ENCODE peak calls at places on chromosomes 4 and X, in nine cellular contexts. R is astrocyte of the spinal cord, G is neural crest cell, J is stomach, X is brain microvascular endothelial cell, A is heart left ventricle, O is GM13977, S is lower leg skin, Q is RWPE1. N is an unnamed sample.
A peak's percentile ranks its signal among the peaks of the same experiment; 100 is the strongest.

GRCh38 chr4:5639556-5639955 is 68.8 kb downstream of the EVC2 start:
- DNase-seq in O (no peak), A (no peak), Q (no peak), S (no peak), X (no peak), R (no peak), J (no peak), G (no peak), N (no peak)

GRCh38 chr4:184318852-184319251 is 101.2 kb upstream of the ENPP6 start:
- DNase-seq in R (no peak), O (no peak), S (no peak), A (no peak), J (no peak), Q (no peak), G (no peak), X (no peak), N (no peak)

GRCh38 chrX:85379174-85379907 is at the start of gene POF1B:
- DNase-seq in J (peak; percentile 73), R (no peak), G (no peak), Q (peak; percentile 20), S (peak; percentile 27), O (no peak), X (no peak), A (peak; percentile 4), N (no peak)

GRCh38 chr4:55732864-55733263 is 86.7 kb upstream of the EXOC1L start:
- DNase-seq in G (no peak), S (no peak), J (no peak), O (no peak), A (no peak), R (no peak), Q (no peak), X (no peak), N (no peak)

GRCh38 chr4:105990933-105991332 is 95.7 kb downstream of the NPNT start:
- DNase-seq in R (peak; percentile 91), O (no peak), S (peak; percentile 33), X (peak; percentile 65), J (peak; percentile 43), Q (peak; percentile 87), A (peak; percentile 87), G (no peak), N (peak; percentile 42)

GRCh38 chr4:184812651-184813181 is 13.1 kb downstream of the ACSL1 start:
- DNase-seq in S (no peak), G (no peak), X (peak; percentile 50), O (no peak), R (peak; percentile 60), Q (peak; percentile 38), J (no peak), A (no peak), N (no peak)

GRCh38 chr4:105963461-105964400 is 68.5 kb downstream of the NPNT start:
- DNase-seq in X (no peak), A (no peak), S (no peak), R (no peak), Q (peak; percentile 74), O (no peak), G (no peak), J (no peak), N (no peak)

GRCh38 chr4:56817840-56818491 is 3.5 kb downstream of the SPINK2 start:
- DNase-seq in X (no peak), R (no peak), G (no peak), Q (no peak), J (no peak), O (peak; percentile 78), S (no peak), A (no peak), N (no peak)

GRCh38 chrX:9188117-9188516 is 154.2 kb upstream of the FAM9B start:
- DNase-seq in X (no peak), R (no peak), O (no peak), G (no peak), Q (no peak), J (no peak), A (no peak), S (no peak), N (no peak)

GRCh38 chr4:48963042-48963679 is 22.9 kb upstream of the CWH43 start:
- DNase-seq in X (peak; percentile 82), G (peak; percentile 82), Q (peak; percentile 66), S (peak; percentile 51), R (peak; percentile 90), J (peak; percentile 74), O (peak; percentile 47), A (peak; percentile 70), N (no peak)

GRCh38 chr4:165842684-165843083 is 30.4 kb upstream of the TLL1 start:
- DNase-seq in X (no peak), S (no peak), A (no peak), R (no peak), G (no peak), J (no peak), Q (no peak), O (no peak), N (no peak)

GRCh38 chrX:134542485-134542884 is 82.5 kb downstream of the HPRT1 start:
- DNase-seq in A (peak; percentile 33), X (no peak), O (no peak), S (no peak), Q (peak; percentile 51), R (peak; percentile 71), J (no peak), G (no peak), N (no peak)

GRCh38 chrX:110301194-110301593 is 16.7 kb downstream of the AMMECR1 start:
- DNase-seq in S (no peak), R (no peak), G (no peak), X (no peak), J (no peak), Q (no peak), A (no peak), O (no peak), N (no peak)

GRCh38 chrX:18643243-18643642 is 28.7 kb downstream of the RS1 start:
- DNase-seq in A (no peak), Q (no peak), G (no peak), X (no peak), J (no peak), S (no peak), R (no peak), O (no peak), N (no peak)

DNA sequence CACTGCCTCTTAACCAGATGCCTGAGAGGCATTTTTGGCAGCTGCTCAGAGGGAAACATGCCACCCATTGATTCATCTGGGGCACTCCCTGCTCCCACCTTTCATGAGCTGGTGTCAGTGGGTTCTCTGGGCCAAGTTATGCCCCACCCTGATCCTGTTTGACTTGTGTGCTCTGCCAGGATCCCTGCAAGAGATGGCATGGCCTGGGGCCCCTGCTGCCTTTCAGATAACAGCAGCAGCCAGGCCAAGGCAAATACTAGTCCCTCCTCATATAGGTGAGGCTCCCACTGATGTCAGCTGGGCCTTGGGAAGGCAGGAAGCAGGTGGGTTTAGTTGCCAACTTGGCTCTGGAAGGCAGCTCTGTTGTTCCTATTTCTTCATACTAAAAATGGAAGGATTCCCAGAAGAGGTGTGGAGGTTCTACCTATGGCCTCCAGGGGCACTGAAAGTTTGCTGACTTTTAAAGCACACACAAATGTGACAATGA is 192.9 kb upstream of the RBPJ start:
- DNase-seq in S (peak; percentile 79), G (no peak), A (no peak), J (peak; percentile 76), R (no peak), O (no peak), X (no peak), Q (peak; percentile 86), N (no peak)
- TF ChIP-seq CTCF in S (no peak), G (no peak), A (no peak), J (no peak), R (no peak), O (no peak), X (peak; percentile 14), Q (peak; percentile 74), N (no peak)

DNA sequence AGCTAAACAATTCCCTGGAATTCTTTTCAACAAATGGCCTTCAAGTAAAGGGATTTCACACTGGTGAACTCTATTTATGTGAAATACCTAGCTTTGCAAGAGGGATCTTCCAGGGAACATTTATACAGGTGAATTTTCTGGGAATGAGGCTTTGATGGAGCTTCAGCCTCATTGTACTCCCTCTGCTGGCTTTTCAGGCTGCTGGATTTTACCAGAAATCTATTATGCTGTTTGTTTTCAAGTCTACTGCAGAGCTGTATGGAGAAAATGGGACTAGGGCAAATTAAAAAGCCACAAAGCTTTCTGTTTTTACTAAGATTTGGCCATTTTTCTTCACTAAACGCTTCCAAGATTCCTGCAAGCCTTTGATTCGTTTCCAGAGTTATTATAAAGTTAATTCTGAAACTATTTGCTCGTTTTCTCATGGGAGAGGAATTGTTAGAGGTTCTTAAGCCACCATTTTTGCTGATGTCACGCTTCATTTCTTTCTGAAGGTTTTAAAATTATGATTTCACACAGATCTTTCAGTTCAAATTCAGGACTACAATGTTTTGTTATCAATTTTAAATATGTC is 31.6 kb downstream of the KDM6A start:
- DNase-seq in Q (no peak), S (no peak), G (no peak), O (no peak), X (no peak), R (no peak), J (no peak), A (no peak), N (no peak)
- TF ChIP-seq CTCF in Q (no peak), S (no peak), G (no peak), O (no peak), X (peak; percentile 54), R (peak; percentile 36), J (no peak), A (no peak), N (no peak)

DNA sequence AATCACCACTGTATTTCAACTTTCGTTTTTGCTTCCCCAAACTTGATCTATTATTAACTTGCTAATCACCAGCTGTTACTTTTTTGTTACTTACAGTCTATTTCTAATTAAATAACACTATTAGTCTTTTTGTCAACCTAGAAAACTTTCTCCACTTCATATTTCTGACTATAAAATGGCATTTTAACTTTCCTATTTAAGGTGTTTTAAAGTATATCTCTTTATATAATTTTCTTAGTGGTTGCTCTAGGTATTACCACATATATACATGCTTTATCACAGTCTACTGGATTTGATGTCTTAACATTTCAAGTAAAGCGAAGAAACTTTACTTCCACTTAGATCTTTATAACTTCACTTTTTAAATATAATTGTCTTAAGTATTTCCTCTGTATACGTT is 421.2 kb downstream of the DCAF12L2 start:
- DNase-seq in J (no peak), Q (no peak), O (no peak), X (no peak), S (no peak), G (no peak), A (no peak), R (no peak), N (no peak)
- TF ChIP-seq CTCF in J (no peak), Q (no peak), O (no peak), X (no peak), S (no peak), G (peak; percentile 42), A (no peak), R (no peak), N (no peak)

DNA sequence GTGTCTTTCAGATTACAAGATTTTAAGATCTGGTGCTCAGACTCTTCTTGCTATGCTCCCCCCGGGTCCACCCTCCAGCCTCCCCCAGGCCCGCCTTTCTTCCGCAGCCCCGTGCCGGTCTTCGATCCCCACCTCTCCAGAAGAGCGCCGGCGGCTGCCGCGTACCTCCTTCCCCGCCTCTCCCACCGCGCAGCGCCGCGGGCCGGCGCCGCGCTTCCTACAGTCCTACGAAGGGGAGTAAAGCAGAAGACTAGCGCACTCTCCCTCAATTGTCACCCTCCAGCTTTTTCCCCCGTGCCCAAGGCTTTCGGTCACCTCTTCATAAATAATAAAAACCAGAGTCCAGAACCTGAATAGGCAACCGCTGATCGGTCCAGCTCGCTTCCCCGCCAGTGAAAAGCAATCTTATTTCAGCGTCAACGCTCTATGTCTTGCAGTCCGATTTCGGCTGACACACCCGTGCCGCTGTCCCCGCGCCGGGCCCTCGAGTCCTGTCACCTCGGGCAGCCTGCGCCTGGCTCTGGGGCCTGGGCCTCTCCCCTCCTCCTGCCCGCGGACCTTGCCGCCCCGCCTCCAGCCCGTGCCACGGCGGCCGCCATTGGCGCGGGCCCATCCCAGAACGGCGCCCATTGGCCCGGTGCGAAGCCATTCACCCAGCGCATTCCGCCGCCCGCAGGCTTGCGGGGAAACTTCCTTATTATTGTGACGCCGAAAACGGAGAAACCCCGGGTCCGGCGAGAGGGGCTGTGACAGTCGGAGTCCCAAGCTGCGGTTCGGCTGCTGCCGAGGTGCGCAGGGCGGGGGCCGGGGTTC is at the start of gene HERC3:
- DNase-seq in S (peak; percentile 89), Q (peak; percentile 88), O (peak; percentile 95), J (peak; percentile 94), R (peak; percentile 90), X (peak; percentile 74), A (peak; percentile 94), G (peak; percentile 81), N (peak; percentile 58)
- TF ChIP-seq CTCF in S (no peak), Q (no peak), O (no peak), J (no peak), R (no peak), X (no peak), A (peak; percentile 14), G (no peak), N (no peak)

N was measured in omental fat pad.